ENCODE peak calls at places on chromosomes 12 and 14, in four cellular contexts. A is mammary epithelial cell, K is heart left ventricle, R is HCT116. I is an unnamed sample. For H3K36me3, the result is how much of the 10 kb centered on the place peaks cover.

GRCh38 chr12:48602192-48602989 is 32.5 kb upstream of the LALBA start:
- DNase-seq in R (no peak), K (no peak), A (peak), I (no peak)

GRCh38 chr12:68037616-68038255 is 48.5 kb downstream of the IFNG-AS1 start:
- DNase-seq in A (no peak), K (no peak), R (no peak), I (no peak)

GRCh38 chr14:103404032-103404918 is 19.1 kb downstream of the MARK3 start:
- DNase-seq in A (no peak), R (no peak), K (no peak), I (no peak)

GRCh38 chr14:23217032-23217431 is 20.7 kb upstream of the RNF212B start:
- DNase-seq in A (no peak), K (no peak), R (no peak), I (no peak)

GRCh38 chr14:90740946-90741681 is 75.1 kb downstream of the TTC7B start:
- DNase-seq in A (no peak), R (no peak), K (no peak), I (no peak)

GRCh38 chr14:29993148-29993547 is 65.5 kb upstream of the PRKD1 start:
- DNase-seq in K (no peak), R (no peak), A (no peak), I (no peak)

GRCh38 chr14:105702275-105702817 is 176.0 kb downstream of the TMEM121 start:
- DNase-seq in A (no peak), K (no peak), R (no peak), I (no peak)

GRCh38 chr12:105292705-105293104 is 37.8 kb upstream of the C12orf75 start:
- DNase-seq in R (no peak), A (no peak), K (no peak), I (no peak)

GRCh38 chr12:90235642-90236041 is 527.0 kb upstream of the ATP2B1 start:
- DNase-seq in K (no peak), A (peak), R (no peak), I (no peak)

GRCh38 chr12:132218915-132219314 is 74.7 kb downstream of the NOC4L start:
- DNase-seq in K (no peak), A (no peak), R (peak), I (no peak)

GRCh38 chr14:50396636-50397460 is at the start of gene CDKL1:
- DNase-seq in K (peak), R (no peak), A (peak), I (no peak)

GRCh38 chr12:30909088-30909688 is 17.4 kb upstream of the TSPAN11 start:
- DNase-seq in K (no peak), A (no peak), R (no peak), I (no peak)

GRCh38 chr14:75794615-75795038 is 133.6 kb downstream of the TTLL5 start:
- DNase-seq in R (peak), A (peak), K (no peak), I (peak)

GRCh38 chr14:29749327-29749726 is 178.3 kb downstream of the PRKD1 start:
- DNase-seq in K (no peak), A (no peak), R (no peak), I (peak)

DNA sequence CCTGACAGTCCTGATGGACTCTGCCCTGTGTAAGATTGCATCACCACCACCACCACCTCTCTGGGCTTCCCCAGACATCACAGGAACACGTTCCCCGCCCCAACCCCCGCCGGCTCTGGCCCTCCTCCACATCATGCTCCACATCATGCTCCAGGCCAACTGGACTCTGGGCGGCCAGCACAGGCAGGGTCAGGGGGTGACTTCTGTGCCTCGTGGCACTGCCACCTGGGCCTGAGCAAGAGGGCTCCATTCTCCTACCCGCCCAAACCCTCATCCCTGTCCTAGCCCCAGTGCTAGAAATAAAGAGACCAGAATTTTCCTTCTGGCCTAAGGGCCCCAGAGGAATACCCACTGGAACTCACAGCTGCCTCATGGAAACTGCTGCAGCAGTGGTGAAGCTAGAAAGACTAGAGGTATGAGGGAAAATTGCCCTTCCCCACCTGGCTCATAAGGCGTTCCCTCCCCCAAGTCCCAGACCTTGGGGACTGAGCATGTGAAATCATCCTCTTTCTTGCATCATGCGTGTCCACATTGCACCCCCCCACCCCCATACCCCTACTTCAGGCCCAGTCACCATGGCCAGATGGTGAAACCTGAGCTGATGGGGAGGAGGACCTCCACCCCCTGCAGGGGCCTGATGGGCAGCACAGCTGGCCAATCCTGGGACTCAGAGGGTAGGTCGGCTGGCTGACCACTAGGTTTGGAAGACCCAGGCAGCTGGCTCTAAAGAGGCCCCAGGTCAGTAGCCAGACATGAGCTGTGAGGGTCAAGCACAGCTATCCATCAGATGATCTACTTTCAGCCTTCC is at the start of gene INHBE:
- DNase-seq in K (no peak), A (no peak), R (no peak), I (peak)
- TF ChIP-seq CTCF in K (no peak), A (no peak), R (no peak), I (no peak)

DNA sequence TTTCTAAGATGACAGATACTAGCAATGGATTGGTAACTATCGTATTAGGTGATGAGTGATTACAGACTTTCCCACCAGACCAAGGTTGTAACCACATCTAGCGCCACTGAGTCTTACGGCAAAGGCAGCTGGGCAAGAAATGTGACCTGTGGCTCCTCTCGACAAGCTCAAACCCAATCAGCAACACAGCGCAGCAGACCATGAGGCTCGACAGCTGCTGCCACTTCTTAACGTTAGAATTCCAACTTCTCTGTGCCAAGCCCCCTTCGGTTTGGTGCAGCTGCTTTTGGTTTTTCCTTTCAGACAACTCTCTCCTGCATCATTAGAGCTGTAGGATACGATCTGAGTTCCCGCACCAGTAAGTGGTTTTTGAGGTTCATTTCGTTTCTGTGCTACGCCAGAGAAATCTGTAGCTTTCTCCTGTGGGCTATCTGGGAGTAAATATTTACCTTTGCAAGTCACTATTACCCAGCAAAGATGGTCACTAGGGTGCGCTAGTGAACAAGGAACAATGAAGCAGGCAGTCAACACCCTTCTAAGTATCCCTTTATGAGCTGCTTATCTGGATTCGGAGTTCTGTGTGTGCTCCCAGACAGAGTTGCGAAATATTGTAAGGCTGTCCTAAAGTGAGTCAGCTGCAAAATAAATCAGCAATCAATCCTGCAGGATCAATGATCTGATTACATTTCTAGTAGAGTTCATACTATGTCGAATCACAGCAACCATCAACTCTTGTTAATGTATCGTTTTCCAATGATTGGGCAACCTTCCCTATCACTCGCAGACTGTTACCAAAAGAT is 133.8 kb downstream of the KCNK10 start:
- DNase-seq in A (peak), R (peak), K (peak), I (peak)
- H3K4me3 ChIP-seq in A (no peak), R (no peak), K (peak), I (no peak)

GRCh38 chr12:64413884-64414283 is 9.7 kb downstream of the XPOT start:
- DNase-seq in R (no peak), A (no peak), K (no peak), I (no peak)
- H3K36me3 ChIP-seq in R (half or more), A (half or more), K (half or more), I (under half)

DNA sequence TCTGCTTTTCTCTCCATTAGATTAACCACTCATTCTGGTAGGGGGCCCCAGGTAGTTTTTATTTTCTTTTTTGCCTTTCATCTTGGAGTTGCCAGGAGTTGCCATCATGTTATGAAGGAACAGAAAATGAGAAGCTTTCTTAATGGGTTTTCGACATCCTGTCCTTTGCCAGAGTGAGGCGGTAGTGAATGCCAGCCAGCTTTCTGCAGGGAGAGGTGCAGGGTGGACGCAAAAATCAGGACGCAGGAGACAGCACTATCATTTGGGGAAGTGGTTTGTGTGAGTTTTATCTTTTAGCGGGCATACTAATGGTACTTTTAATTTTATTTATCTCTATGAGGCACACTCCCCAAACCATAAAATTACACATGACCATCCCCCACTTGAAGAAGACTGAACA is 1.7 kb downstream of the RASSF8 start:
- DNase-seq in A (peak), K (peak), R (no peak), I (no peak)
- TF ChIP-seq CTCF in A (peak), K (no peak), R (peak), I (peak)

DNA sequence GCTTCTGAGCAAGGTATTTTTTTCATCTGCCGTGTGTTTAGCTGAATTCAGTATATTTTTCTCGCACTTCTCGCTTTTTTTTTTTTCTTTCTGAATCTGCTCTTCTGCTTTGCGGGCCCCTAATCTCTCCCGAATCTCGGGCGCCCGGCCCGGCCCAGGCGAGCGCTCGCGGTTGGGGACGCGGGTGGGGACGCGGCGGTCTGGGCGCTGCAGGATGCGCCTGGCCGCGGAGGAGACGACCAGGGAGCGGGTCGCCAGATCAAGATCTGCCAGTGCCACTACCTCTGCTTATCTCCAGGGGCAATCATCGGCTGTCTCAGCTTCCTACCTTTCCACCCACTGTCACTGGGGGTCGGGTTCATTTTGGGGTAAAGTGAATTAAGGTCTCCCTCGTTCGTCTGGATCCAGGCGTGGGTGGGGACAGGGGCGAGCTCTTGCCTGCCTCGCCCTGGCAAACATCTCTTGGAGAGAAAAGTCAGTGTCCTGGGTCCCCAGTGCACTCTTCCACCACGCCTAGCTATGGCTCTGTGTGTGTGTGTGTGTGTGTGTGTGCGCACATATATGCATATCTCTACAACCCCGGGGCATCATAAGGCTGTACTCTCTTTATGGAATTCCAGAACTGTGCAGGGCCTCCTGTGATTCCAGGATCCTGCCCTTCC is 422.3 kb downstream of the VRK1 start:
- DNase-seq in A (no peak), R (no peak), K (no peak), I (no peak)
- H3K4me3 ChIP-seq in A (no peak), R (no peak), K (peak), I (peak)

DNA sequence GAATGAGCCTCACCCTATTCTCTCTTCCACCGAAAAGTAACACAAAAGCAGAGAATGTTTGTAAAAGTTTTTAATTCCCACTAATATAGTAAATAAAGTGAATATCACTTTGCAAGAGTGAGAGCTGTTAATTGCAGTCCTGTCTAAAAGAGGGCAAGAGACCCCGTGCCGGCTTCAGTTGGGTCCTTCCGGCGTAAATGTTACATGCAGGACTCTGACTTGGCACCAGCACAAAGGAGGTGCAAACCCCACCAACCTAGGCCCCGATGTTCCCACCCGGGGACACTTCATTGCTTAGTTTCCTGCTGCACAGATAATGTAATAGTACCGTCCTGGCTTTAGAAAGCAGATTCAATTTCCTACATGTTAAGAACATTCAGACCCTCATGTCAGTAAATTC is 66.0 kb upstream of the DYNC1H1 start:
- DNase-seq in R (no peak), K (no peak), A (no peak), I (no peak)
- H3K36me3 ChIP-seq in R (under half), K (half or more), A (under half), I (under half)

GRCh38 chr12:55072093-55072492 is 52.3 kb downstream of the NEUROD4 start:
- DNase-seq in A (peak), R (peak), K (peak), I (no peak)
- TF ChIP-seq CTCF in A (peak), R (peak), K (peak), I (peak)

GRCh38 chr12:51219345-51219744 is 1.5 kb upstream of the POU6F1 start:
- DNase-seq in K (no peak), A (no peak), R (no peak), I (no peak)
- H3K4me3 ChIP-seq in K (no peak), A (no peak), R (no peak), I (no peak)

I was measured in kidney epithelial cell.